ENCODE peak calls at places on chromosomes 5 and 9, in ten cellular contexts. W, I, B, X, J, N, A, C, P and K are unnamed samples.
A peak's percentile ranks its signal among the peaks of the same experiment; 100 is the strongest.

GRCh38 chr9:32431940-32432555 is 47.6 kb downstream of the ACO1 start:
- DNase-seq in W (no peak), I (peak; percentile 65), B (peak; percentile 32), X (peak; percentile 75), J (peak; percentile 30), N (no peak), A (peak; percentile 37), C (peak; percentile 46), P (no peak), K (no peak)

GRCh38 chr5:1889321-1890065 is 6.8 kb upstream of the IRX4 start:
- DNase-seq in W (peak; percentile 65), I (no peak), B (no peak), X (no peak), J (no peak), N (no peak), A (no peak), C (no peak), P (no peak), K (no peak)

GRCh38 chr5:1203968-1204692 is 2.7 kb downstream of the SLC6A19 start:
- DNase-seq in W (peak; percentile 70), I (no peak), B (no peak), X (no peak), J (no peak), N (no peak), A (no peak), C (no peak), P (no peak), K (no peak)

GRCh38 chr5:38515648-38516047 is 40.8 kb downstream of the LIFR start:
- DNase-seq in W (no peak), I (no peak), B (no peak), X (no peak), J (no peak), N (no peak), A (no peak), C (no peak), P (no peak), K (no peak)

GRCh38 chr9:107548298-107549142 is 59.0 kb upstream of the KLF4 start:
- DNase-seq in W (no peak), I (no peak), B (peak; percentile 88), X (no peak), J (no peak), N (no peak), A (no peak), C (peak; percentile 75), P (peak; percentile 80), K (no peak)

GRCh38 chr9:133754187-133754586 is 16.0 kb upstream of the SARDH start:
- DNase-seq in W (peak; percentile 34), I (no peak), B (no peak), X (no peak), J (no peak), N (peak; percentile 39), A (peak; percentile 1), C (peak; percentile 4), P (no peak), K (no peak)

GRCh38 chr5:96794757-96795156 is 13.0 kb downstream of the ERAP1 start:
- DNase-seq in W (no peak), I (no peak), B (no peak), X (no peak), J (no peak), N (no peak), A (peak; percentile 58), C (no peak), P (no peak), K (peak; percentile 71)

GRCh38 chr5:60387041-60387440 is 312.9 kb downstream of the DEPDC1B start:
- DNase-seq in W (no peak), I (no peak), B (no peak), X (no peak), J (no peak), N (no peak), A (no peak), C (no peak), P (no peak), K (no peak)

GRCh38 chr9:37775216-37775919 is 9.5 kb downstream of the EXOSC3 start:
- DNase-seq in W (no peak), I (no peak), B (no peak), X (no peak), J (no peak), N (no peak), A (no peak), C (no peak), P (no peak), K (no peak)

GRCh38 chr9:37784291-37784639 is 599 bp downstream of the EXOSC3 start:
- DNase-seq in W (no peak), I (no peak), B (no peak), X (no peak), J (no peak), N (no peak), A (no peak), C (no peak), P (no peak), K (no peak)

GRCh38 chr9:37776328-37776727 is 8.5 kb downstream of the EXOSC3 start:
- DNase-seq in W (no peak), I (no peak), B (peak; percentile 50), X (no peak), J (no peak), N (no peak), A (no peak), C (no peak), P (no peak), K (no peak)

DNA sequence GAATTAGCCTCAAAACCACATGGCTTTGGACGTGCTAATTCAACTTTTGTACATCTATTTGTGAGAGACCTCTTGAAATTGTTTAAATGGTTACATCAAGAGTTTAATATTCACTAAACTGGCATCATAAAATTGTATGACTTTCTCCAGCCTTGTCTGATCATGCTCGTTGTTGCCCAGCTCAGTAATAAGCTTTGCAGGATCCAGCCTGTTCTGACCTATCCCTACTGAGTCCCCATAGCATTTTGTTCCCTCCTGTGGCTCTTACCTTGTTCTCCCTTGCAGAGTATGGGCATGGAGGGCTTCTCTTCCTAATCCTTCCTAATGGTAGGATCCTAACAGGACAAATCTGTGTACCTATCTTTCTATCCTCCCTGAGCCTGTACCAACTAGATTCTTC is 6.3 kb downstream of the EXOSC3 start:
- DNase-seq in W (no peak), I (no peak), B (no peak), X (no peak), J (no peak), N (no peak), A (no peak), C (no peak), P (no peak), K (no peak)
- H3K27ac ChIP-seq in W (no peak overlapping the region), I (no peak overlapping the region), B (no peak overlapping the region), X (no peak overlapping the region), J (no peak overlapping the region), N (no peak overlapping the region), A (no peak overlapping the region), C (no peak overlapping the region), P (no peak overlapping the region), K (no peak overlapping the region)

DNA sequence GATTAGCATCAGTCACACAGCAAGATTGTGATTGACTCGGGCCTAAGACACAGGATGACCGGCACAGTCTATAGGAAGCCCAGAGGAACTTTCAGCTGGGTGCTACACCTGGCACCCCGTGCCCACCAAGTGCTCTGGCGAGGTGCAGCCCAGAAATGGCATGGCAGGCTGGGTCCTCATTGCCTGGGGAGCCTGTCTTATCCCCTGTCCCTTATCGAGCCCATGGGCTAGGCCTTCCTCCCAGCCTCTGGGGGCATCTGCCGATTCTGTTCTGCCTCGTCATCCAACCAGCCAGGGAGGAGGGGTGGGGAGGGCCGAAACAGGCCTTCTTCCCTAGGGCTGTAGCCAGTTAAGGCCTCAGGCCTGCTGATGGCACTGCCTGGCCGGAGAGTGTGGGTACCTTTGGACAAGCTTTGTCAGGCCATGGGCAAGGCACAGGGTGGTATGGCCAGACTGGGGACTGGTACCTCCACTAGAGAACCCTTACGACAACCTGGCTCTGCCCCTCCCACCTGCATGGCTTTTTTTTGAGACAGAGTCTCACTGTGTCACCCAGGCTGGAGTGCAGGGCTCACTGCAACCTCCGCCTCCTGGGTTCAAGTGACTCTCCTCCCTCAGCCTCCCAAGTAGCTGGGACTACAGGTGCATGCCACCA is 1.6 kb downstream of the GRK6 start:
- DNase-seq in W (no peak), I (no peak), B (no peak), X (peak; percentile 45), J (no peak), N (peak; percentile 69), A (no peak), C (no peak), P (no peak), K (no peak)
- H3K27ac ChIP-seq in W (peak overlapping the region; percentile 52), I (no peak overlapping the region), B (no peak overlapping the region), X (no peak overlapping the region), J (no peak overlapping the region), N (peak overlapping the region; percentile 91), A (peak overlapping the region; percentile 77), C (no peak overlapping the region), P (no peak overlapping the region), K (peak overlapping the region; percentile 87)

GRCh38 chr5:151633892-151634291 is 42.8 kb upstream of the FAT2 start:
- DNase-seq in W (no peak), I (no peak), B (no peak), X (no peak), J (no peak), N (no peak), A (no peak), C (no peak), P (no peak), K (no peak)

GRCh38 chr5:151638619-151639018 is 47.5 kb upstream of the FAT2 start:
- DNase-seq in W (no peak), I (no peak), B (no peak), X (no peak), J (no peak), N (no peak), A (no peak), C (no peak), P (no peak), K (no peak)

GRCh38 chr5:151632941-151633340 is 41.8 kb upstream of the FAT2 start:
- DNase-seq in W (no peak), I (no peak), B (no peak), X (no peak), J (no peak), N (no peak), A (no peak), C (no peak), P (no peak), K (no peak)

GRCh38 chr5:151642472-151643140 is 44.1 kb downstream of the SPARC start:
- DNase-seq in W (no peak), I (no peak), B (no peak), X (no peak), J (peak; percentile 39), N (no peak), A (no peak), C (no peak), P (no peak), K (no peak)

DNA sequence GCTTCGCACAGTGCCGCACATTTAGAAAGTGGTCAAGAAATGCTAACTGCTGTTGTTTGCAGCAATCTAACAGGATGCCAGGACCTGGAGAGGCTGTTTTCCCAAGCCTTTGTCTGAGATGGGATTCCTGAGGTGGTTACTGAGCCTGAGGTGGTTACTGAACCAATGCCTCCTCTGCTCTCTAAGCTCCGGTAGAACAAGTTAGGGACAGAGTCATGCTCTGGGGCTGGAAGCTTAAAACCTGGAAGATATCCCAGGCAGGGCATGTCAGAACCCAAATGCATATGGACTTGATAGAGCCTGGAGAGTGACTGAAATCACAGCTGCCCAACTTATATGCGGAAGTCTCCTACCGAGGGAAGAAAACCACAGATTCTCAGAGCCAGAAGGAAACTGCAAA is 46.5 kb upstream of the FAT2 start:
- DNase-seq in W (no peak), I (no peak), B (no peak), X (no peak), J (no peak), N (no peak), A (no peak), C (no peak), P (no peak), K (no peak)
- H3K27ac ChIP-seq in W (peak overlapping the region; percentile 47), I (no peak overlapping the region), B (no peak overlapping the region), X (no peak overlapping the region), J (no peak overlapping the region), N (no peak overlapping the region), A (no peak overlapping the region), C (no peak overlapping the region), P (peak overlapping the region; percentile 80), K (no peak overlapping the region)

GRCh38 chr9:34998266-34998665 is 8.7 kb downstream of the DNAJB5 start:
- DNase-seq in W (peak; percentile 6), I (no peak), B (no peak), X (no peak), J (no peak), N (no peak), A (no peak), C (no peak), P (no peak), K (no peak)

GRCh38 chr9:34996905-34997279 is 7.3 kb downstream of the DNAJB5 start:
- DNase-seq in W (no peak), I (no peak), B (no peak), X (no peak), J (no peak), N (no peak), A (no peak), C (no peak), P (no peak), K (no peak)

GRCh38 chr9:34996181-34996904 is 6.8 kb downstream of the DNAJB5 start:
- DNase-seq in W (peak; percentile 47), I (no peak), B (no peak), X (no peak), J (no peak), N (no peak), A (no peak), C (no peak), P (no peak), K (no peak)

GRCh38 chr9:34995288-34996060 is 5.9 kb downstream of the DNAJB5 start:
- DNase-seq in W (peak; percentile 28), I (no peak), B (peak; percentile 41), X (no peak), J (no peak), N (no peak), A (no peak), C (no peak), P (peak; percentile 59), K (no peak)

GRCh38 chr9:34997375-34997774 is 7.8 kb downstream of the DNAJB5 start:
- DNase-seq in W (peak; percentile 7), I (no peak), B (no peak), X (no peak), J (no peak), N (no peak), A (no peak), C (no peak), P (no peak), K (no peak)
- H3K27ac ChIP-seq in W (no peak overlapping the region), I (peak overlapping the region; percentile 80), B (no peak overlapping the region), X (no peak overlapping the region), J (peak overlapping the region; percentile 56), N (no peak overlapping the region), A (no peak overlapping the region), C (no peak overlapping the region), P (no peak overlapping the region), K (no peak overlapping the region)